ENCODE peak calls at places on chromosome 4, in ten cellular contexts. E is Calu3; I is mesothelial cell of epicardium; A is mammary epithelial cell; D is suprapubic skin; S is left ventricle myocardium inferior; U is CD4-positive, CD25-positive, alpha-beta regulatory T cell; N is activated T-helper 1 cell treated with Interleukin-2 at 50 U/mL for 16 hours; M is H9; Y is erythroblast. X is an unnamed sample.

GRCh38 chr4:139746430-139746829 is 80.8 kb downstream of the MGST2 start:
- DNase-seq in E (no peak), I (peak), A (no peak), D (no peak), S (no peak), U (no peak), N (no peak), M (no peak), Y (no peak), X (no peak)

GRCh38 chr4:128322986-128323385 is 35.4 kb upstream of the PGRMC2 start:
- DNase-seq in E (peak), I (no peak), A (peak), D (no peak), S (no peak), U (no peak), N (no peak), M (no peak), Y (no peak), X (no peak)

GRCh38 chr4:59127748-59128147 is 2017.6 kb upstream of the IGFBP7 start:
- DNase-seq in E (no peak), I (no peak), A (no peak), D (no peak), S (no peak), U (no peak), N (no peak), M (no peak), Y (no peak), X (no peak)

GRCh38 chr4:179595671-179596410 is 2153.6 kb upstream of the AGA start:
- DNase-seq in E (no peak), I (no peak), A (no peak), D (no peak), S (no peak), U (no peak), N (no peak), M (no peak), Y (no peak), X (no peak)

GRCh38 chr4:167196386-167196785 is 37.9 kb downstream of the SPOCK3 start:
- DNase-seq in E (no peak), I (no peak), A (peak), D (no peak), S (no peak), U (no peak), N (no peak), M (no peak), Y (no peak), X (no peak)

GRCh38 chr4:146439999-146440398 is 81.7 kb downstream of the SLC10A7 start:
- DNase-seq in E (no peak), I (no peak), A (no peak), D (no peak), S (no peak), U (no peak), N (no peak), M (no peak), Y (no peak), X (no peak)

GRCh38 chr4:67437974-67438713 is 107.2 kb downstream of the CENPC start:
- DNase-seq in E (no peak), I (no peak), A (peak), D (no peak), S (no peak), U (no peak), N (no peak), M (no peak), Y (peak), X (no peak)

GRCh38 chr4:53361451-53361850 is 4.4 kb downstream of the SCFD2 start:
- DNase-seq in E (no peak), I (no peak), A (peak), D (no peak), S (no peak), U (no peak), N (no peak), M (no peak), Y (no peak), X (no peak)

GRCh38 chr4:8747467-8747841 is 124.2 kb downstream of the HMX1 start:
- DNase-seq in E (no peak), I (no peak), A (no peak), D (peak), S (no peak), U (no peak), N (no peak), M (no peak), Y (no peak), X (no peak)

GRCh38 chr4:135185256-135185655 is 983.7 kb upstream of the PABPC4L start:
- DNase-seq in E (no peak), I (no peak), A (no peak), D (no peak), S (no peak), U (no peak), N (no peak), M (peak), Y (no peak), X (no peak)

GRCh38 chr4:73375328-73375741 is 28.8 kb upstream of the ALB start:
- DNase-seq in E (no peak), I (no peak), A (no peak), D (no peak), S (no peak), U (no peak), N (no peak), M (no peak), Y (no peak), X (no peak)

GRCh38 chr4:76977731-76978350 is 28.3 kb downstream of the SEPTIN11 start:
- DNase-seq in E (no peak), I (no peak), A (peak), D (no peak), S (no peak), U (no peak), N (no peak), M (no peak), Y (no peak), X (no peak)

GRCh38 chr4:108166441-108167315 is 2.1 kb downstream of the LEF1 start:
- DNase-seq in E (no peak), I (peak), A (no peak), D (no peak), S (no peak), U (peak), N (no peak), M (peak), Y (peak), X (no peak)

GRCh38 chr4:83138979-83139378 is 24.4 kb upstream of the PLAC8 start:
- DNase-seq in E (no peak), I (no peak), A (no peak), D (no peak), S (no peak), U (peak), N (no peak), M (no peak), Y (no peak), X (peak)

GRCh38 chr4:40843696-40844095 is 93.9 kb downstream of the NSUN7 start:
- DNase-seq in E (peak), I (no peak), A (no peak), D (no peak), S (no peak), U (peak), N (no peak), M (peak), Y (peak), X (no peak)

GRCh38 chr4:20252656-20253271 is 1.1 kb downstream of the SLIT2 start:
- DNase-seq in E (no peak), I (peak), A (no peak), D (peak), S (peak), U (no peak), N (no peak), M (peak), Y (no peak), X (no peak)

GRCh38 chr4:636628-636950 is 11.2 kb downstream of the PDE6B start:
- DNase-seq in E (no peak), I (no peak), A (no peak), D (no peak), S (no peak), U (no peak), N (no peak), M (no peak), Y (no peak), X (no peak)

GRCh38 chr4:24745172-24745895 is 50.0 kb upstream of the SOD3 start:
- DNase-seq in E (no peak), I (no peak), A (peak), D (no peak), S (no peak), U (no peak), N (no peak), M (no peak), Y (no peak), X (no peak)

GRCh38 chr4:178415925-178416324 is 973.7 kb upstream of the AGA start:
- DNase-seq in E (no peak), I (no peak), A (no peak), D (no peak), S (no peak), U (no peak), N (no peak), M (peak), Y (no peak), X (no peak)

GRCh38 chr4:1245481-1246051 is 3.4 kb downstream of the CTBP1 start:
- DNase-seq in E (no peak), I (peak), A (no peak), D (peak), S (peak), U (no peak), N (no peak), M (no peak), Y (no peak), X (no peak)

GRCh38 chr4:85543832-85544231 is 68.9 kb downstream of the ARHGAP24 start:
- DNase-seq in E (no peak), I (no peak), A (no peak), D (no peak), S (no peak), U (no peak), N (no peak), M (no peak), Y (no peak), X (no peak)

GRCh38 chr4:7645956-7646355 is 211.2 kb upstream of the PSAPL1 start:
- DNase-seq in E (no peak), I (no peak), A (no peak), D (no peak), S (no peak), U (no peak), N (no peak), M (no peak), Y (no peak), X (no peak)

GRCh38 chr4:83197555-83198235 is 83.2 kb upstream of the PLAC8 start:
- DNase-seq in E (no peak), I (no peak), A (no peak), D (no peak), S (peak), U (no peak), N (no peak), M (no peak), Y (no peak), X (no peak)

GRCh38 chr4:186244835-186245234 is 17.5 kb downstream of the KLKB1 start:
- DNase-seq in E (no peak), I (no peak), A (no peak), D (no peak), S (no peak), U (no peak), N (no peak), M (no peak), Y (no peak), X (no peak)

GRCh38 chr4:185911556-185912064 is 99.6 kb upstream of the SORBS2 start:
- DNase-seq in E (no peak), I (no peak), A (peak), D (no peak), S (no peak), U (no peak), N (no peak), M (no peak), Y (no peak), X (no peak)

GRCh38 chr4:128776794-128777216 is 32.7 kb upstream of the JADE1 start:
- DNase-seq in E (peak), I (peak), A (peak), D (no peak), S (peak), U (no peak), N (no peak), M (no peak), Y (no peak), X (no peak)

GRCh38 chr4:183747931-183748664 is 89.0 kb downstream of the TRAPPC11 start:
- DNase-seq in E (no peak), I (no peak), A (no peak), D (no peak), S (no peak), U (no peak), N (no peak), M (no peak), Y (no peak), X (no peak)

GRCh38 chr4:46886711-46887110 is 22.3 kb downstream of the COX7B2 start:
- DNase-seq in E (no peak), I (no peak), A (no peak), D (no peak), S (no peak), U (no peak), N (no peak), M (no peak), Y (peak), X (no peak)

X was measured in CD8-positive, alpha-beta memory T cell.